ENCODE peak calls at places on chromosomes 16 and 17, in nine cellular contexts. P is neuronal stem cell, N is choroid plexus epithelial cell, Q is fibroblast of lung, L is PC-3, J is ovary, W is BJ, R is kidney epithelial cell, Z is Panc1. X is an unnamed sample.

GRCh38 chr17:71188811-71189492 is 931.9 kb upstream of the SOX9 start:
- DNase-seq in P (no peak), N (peak), Q (peak), L (peak), J (no peak), W (peak), R (peak), Z (peak), X (peak)

GRCh38 chr16:750454-750853 is 9.7 kb upstream of the CIAO3 start:
- DNase-seq in P (no peak), N (no peak), Q (no peak), L (no peak), J (no peak), W (no peak), R (no peak), Z (no peak), X (no peak)

GRCh38 chr16:50712568-50712914 is 19.1 kb downstream of the NOD2 start:
- DNase-seq in P (no peak), N (peak), Q (no peak), L (no peak), J (no peak), W (no peak), R (no peak), Z (no peak), X (no peak)

GRCh38 chr16:1119766-1120611 is 23.9 kb upstream of the C1QTNF8 start:
- DNase-seq in P (no peak), N (no peak), Q (no peak), L (no peak), J (no peak), W (no peak), R (no peak), Z (no peak), X (no peak)

GRCh38 chr17:61402073-61402541 is 2.5 kb downstream of the TBX2 start:
- DNase-seq in P (no peak), N (no peak), Q (no peak), L (no peak), J (peak), W (no peak), R (no peak), Z (no peak), X (no peak)

GRCh38 chr17:65598711-65599110 is 37.3 kb upstream of the AXIN2 start:
- DNase-seq in P (no peak), N (no peak), Q (no peak), L (no peak), J (no peak), W (no peak), R (no peak), Z (no peak), X (no peak)

GRCh38 chr16:80466024-80466986 is 74.5 kb upstream of the DYNLRB2 start:
- DNase-seq in P (peak), N (peak), Q (peak), L (peak), J (peak), W (no peak), R (no peak), Z (no peak), X (peak)

GRCh38 chr17:7987112-7987893 is 15.1 kb upstream of the GUCY2D start:
- DNase-seq in P (no peak), N (no peak), Q (peak), L (no peak), J (no peak), W (no peak), R (no peak), Z (no peak), X (peak)

GRCh38 chr17:43574896-43575525 is 28.9 kb upstream of the ETV4 start:
- DNase-seq in P (no peak), N (no peak), Q (no peak), L (peak), J (no peak), W (no peak), R (no peak), Z (no peak), X (no peak)

GRCh38 chr17:68238894-68239293 is 8.9 kb upstream of the AMZ2 start:
- DNase-seq in P (no peak), N (no peak), Q (no peak), L (no peak), J (no peak), W (no peak), R (no peak), Z (no peak), X (no peak)

GRCh38 chr16:30561212-30561816 is 3.1 kb upstream of the ZNF764 start:
- DNase-seq in P (no peak), N (no peak), Q (no peak), L (no peak), J (peak), W (no peak), R (no peak), Z (no peak), X (no peak)

GRCh38 chr16:30557397-30557949 is 701 bp downstream of the ZNF764 start:
- DNase-seq in P (peak), N (no peak), Q (peak), L (no peak), J (no peak), W (no peak), R (no peak), Z (no peak), X (no peak)

GRCh38 chr16:30559690-30560089 is 1.5 kb upstream of the ZNF764 start:
- DNase-seq in P (no peak), N (no peak), Q (no peak), L (no peak), J (no peak), W (no peak), R (no peak), Z (no peak), X (no peak)

GRCh38 chr16:30557950-30558788 is at the start of gene ZNF764:
- DNase-seq in P (peak), N (peak), Q (peak), L (peak), J (peak), W (peak), R (peak), Z (peak), X (peak)

GRCh38 chr16:30558789-30559377 is 709 bp upstream of the ZNF764 start:
- DNase-seq in P (no peak), N (no peak), Q (no peak), L (no peak), J (peak), W (no peak), R (no peak), Z (no peak), X (no peak)
- H3K4me3 ChIP-seq in P (peak), N (peak), Q (peak), L (peak), J (peak), W (peak), R (no peak), Z (peak), X (peak)

GRCh38 chr17:31561469-31562412 is 170.3 kb downstream of the RAB11FIP4 start:
- DNase-seq in P (no peak), N (no peak), Q (peak), L (peak), J (no peak), W (no peak), R (no peak), Z (no peak), X (peak)
- H3K4me3 ChIP-seq in P (no peak), N (peak), Q (peak), L (peak), J (no peak), W (peak), R (peak), Z (peak), X (peak)

GRCh38 chr16:89861648-89862047 is 11.7 kb upstream of the TCF25 start:
- DNase-seq in P (no peak), N (no peak), Q (no peak), L (no peak), J (no peak), W (no peak), R (no peak), Z (no peak), X (no peak)

GRCh38 chr16:89864421-89864820 is 9.0 kb upstream of the TCF25 start:
- DNase-seq in P (no peak), N (peak), Q (peak), L (peak), J (no peak), W (no peak), R (no peak), Z (no peak), X (no peak)

GRCh38 chr16:89860747-89861304 is 12.6 kb upstream of the TCF25 start:
- DNase-seq in P (peak), N (peak), Q (peak), L (peak), J (peak), W (no peak), R (no peak), Z (peak), X (peak)

GRCh38 chr16:89862732-89863131 is 10.7 kb upstream of the TCF25 start:
- DNase-seq in P (no peak), N (no peak), Q (no peak), L (no peak), J (no peak), W (no peak), R (no peak), Z (no peak), X (no peak)

DNA sequence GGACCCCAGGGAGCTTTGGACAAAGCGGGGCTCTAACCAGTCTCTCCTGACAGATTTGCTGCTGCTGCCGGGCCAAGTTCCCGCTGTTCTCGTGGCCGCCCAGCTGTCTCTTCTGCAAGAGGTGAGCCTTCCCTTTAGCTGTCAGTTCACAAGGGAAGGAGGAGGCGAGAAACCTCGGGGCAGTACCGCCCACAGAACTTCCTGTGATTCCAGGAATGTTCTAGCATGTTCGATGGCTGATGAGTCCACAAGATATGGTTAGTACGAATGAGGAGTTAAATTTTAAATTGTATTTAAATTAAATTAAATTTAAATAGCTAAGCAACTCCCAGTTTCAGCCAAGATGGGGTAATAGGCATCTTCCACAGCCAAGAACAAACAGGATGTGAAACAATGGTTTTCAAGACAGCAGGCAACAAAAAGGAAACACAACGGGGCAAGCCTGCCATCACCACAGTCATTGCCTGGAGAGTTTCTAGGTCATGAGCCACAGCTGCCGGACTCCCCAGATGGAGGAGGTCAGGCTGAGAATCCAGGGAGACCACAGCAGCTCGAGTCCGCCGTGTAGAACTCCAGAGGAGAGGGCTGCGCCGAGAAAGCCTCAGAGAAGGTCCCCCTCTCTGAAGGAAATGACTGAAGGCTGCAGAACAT is 9.5 kb upstream of the TCF25 start:
- DNase-seq in P (no peak), N (peak), Q (peak), L (no peak), J (no peak), W (no peak), R (no peak), Z (no peak), X (peak)
- H3K4me3 ChIP-seq in P (no peak), N (peak), Q (no peak), L (no peak), J (no peak), W (no peak), R (no peak), Z (no peak), X (no peak)

GRCh38 chr16:3030128-3030871 is 6.4 kb downstream of the BICDL2 start:
- DNase-seq in P (no peak), N (no peak), Q (no peak), L (no peak), J (no peak), W (no peak), R (no peak), Z (no peak), X (no peak)

GRCh38 chr16:3035289-3035971 is 1.3 kb downstream of the BICDL2 start:
- DNase-seq in P (no peak), N (no peak), Q (no peak), L (no peak), J (no peak), W (no peak), R (no peak), Z (no peak), X (no peak)

GRCh38 chr16:3029499-3030127 is 5.8 kb downstream of the THOC6 start:
- DNase-seq in P (no peak), N (peak), Q (peak), L (no peak), J (no peak), W (no peak), R (no peak), Z (no peak), X (peak)

GRCh38 chr16:3030872-3031212 is 5.9 kb downstream of the BICDL2 start:
- DNase-seq in P (no peak), N (no peak), Q (no peak), L (no peak), J (no peak), W (no peak), R (no peak), Z (no peak), X (no peak)

GRCh38 chr16:3032624-3033023 is 4.1 kb downstream of the BICDL2 start:
- DNase-seq in P (no peak), N (no peak), Q (no peak), L (no peak), J (no peak), W (no peak), R (no peak), Z (no peak), X (no peak)
- H3K4me3 ChIP-seq in P (no peak), N (no peak), Q (no peak), L (no peak), J (no peak), W (no peak), R (no peak), Z (no peak), X (no peak)

GRCh38 chr16:25692734-25693508 is 1.2 kb downstream of the HS3ST4 start:
- DNase-seq in P (peak), N (no peak), Q (no peak), L (no peak), J (no peak), W (no peak), R (no peak), Z (no peak), X (no peak)
- H3K4me3 ChIP-seq in P (no peak), N (no peak), Q (no peak), L (no peak), J (no peak), W (no peak), R (no peak), Z (no peak), X (no peak)

DNA sequence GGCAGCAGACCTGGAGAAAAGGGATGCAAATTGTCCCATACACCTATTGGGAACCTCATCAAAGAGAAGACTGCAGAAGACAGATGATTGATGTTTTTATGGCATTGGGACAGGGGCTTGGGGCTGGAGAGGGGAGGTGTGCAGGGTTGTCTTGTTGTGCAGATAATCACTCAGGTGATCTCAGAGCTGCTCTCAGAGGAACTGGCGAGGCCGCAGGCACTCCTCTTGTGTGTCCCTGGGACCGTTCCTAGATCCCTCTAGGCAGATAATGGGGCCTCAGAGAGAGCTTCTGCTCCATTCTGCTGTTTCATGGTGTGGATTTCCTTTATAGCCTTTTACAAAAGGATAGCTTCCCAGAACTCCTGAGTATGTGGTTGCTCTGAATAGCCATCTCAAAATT is 1.6 kb downstream of the RNF213 start:
- DNase-seq in P (no peak), N (no peak), Q (no peak), L (no peak), J (no peak), W (no peak), R (no peak), Z (no peak), X (no peak)
- H3K4me3 ChIP-seq in P (peak), N (no peak), Q (peak), L (peak), J (no peak), W (peak), R (peak), Z (peak), X (peak)

GRCh38 chr17:27559506-27559931 is 71.5 kb upstream of the LGALS9 start:
- DNase-seq in P (no peak), N (peak), Q (peak), L (no peak), J (peak), W (no peak), R (no peak), Z (no peak), X (peak)
- H3K4me3 ChIP-seq in P (no peak), N (peak), Q (no peak), L (no peak), J (peak), W (no peak), R (no peak), Z (no peak), X (no peak)

X was measured in foreskin fibroblast.